ENCODE peak calls at places on chromosomes 2 and 18, in seven cellular contexts. O is stimulated activated CD4-positive, alpha-beta T cell treated with anti-CD3 and anti-CD28 coated beads, Interleukin-1b, Interleukin-23, amount 100 ng/mL, for 48 hours; V is ELR; U is OCI-M1; S is fibroblast of gingiva; L is ureter; I is fibroblast of the conjunctiva. B is an unnamed sample.

GRCh38 chr2:154700142-154700541 is 1.6 kb downstream of the KCNJ3 start:
- DNase-seq in S (no peak), L (no peak), U (no peak), V (no peak), I (no peak), O (no peak), B (no peak)

GRCh38 chr2:165950438-165950837 is 3.1 kb downstream of the TTC21B start:
- DNase-seq in L (no peak), O (no peak), V (no peak), I (no peak), S (no peak), U (no peak), B (no peak)

GRCh38 chr2:153622285-153622684 is 143.7 kb upstream of the RPRM start:
- DNase-seq in U (peak), O (no peak), L (no peak), V (peak), S (no peak), I (no peak), B (no peak)

GRCh38 chr2:141311430-141311829 is 819.4 kb downstream of the LRP1B start:
- DNase-seq in L (no peak), V (peak), S (no peak), I (no peak), U (no peak), O (no peak), B (no peak)

GRCh38 chr18:39453882-39454281 is 1888.3 kb upstream of the CELF4 start:
- DNase-seq in S (peak), U (peak), V (peak), L (no peak), O (no peak), I (peak), B (peak)

GRCh38 chr2:201939366-201939985 is 94.2 kb upstream of the FZD7 start:
- DNase-seq in O (no peak), L (no peak), S (no peak), I (no peak), V (no peak), U (no peak), B (no peak)

GRCh38 chr2:35538796-35539195 is 816.8 kb upstream of the CRIM1 start:
- DNase-seq in O (no peak), V (peak), L (no peak), S (no peak), I (no peak), U (no peak), B (no peak)

GRCh38 chr2:84285056-84285747 is 173.9 kb downstream of the SUCLG1 start:
- DNase-seq in O (no peak), V (peak), L (no peak), U (no peak), I (no peak), S (no peak), B (no peak)

GRCh38 chr2:130150181-130151144 is 5.6 kb upstream of the CCDC74B start:
- DNase-seq in L (no peak), S (no peak), V (no peak), U (no peak), O (no peak), I (no peak), B (no peak)

GRCh38 chr2:28709101-28709500 is 42.5 kb upstream of the PPP1CB start:
- DNase-seq in O (no peak), I (no peak), L (no peak), U (no peak), S (peak), V (no peak), B (no peak)

GRCh38 chr2:2331905-2332280 is 818 bp upstream of the MYT1L start:
- DNase-seq in S (no peak), O (no peak), L (no peak), U (no peak), I (no peak), V (no peak), B (no peak)

GRCh38 chr2:24181849-24182248 is 7.0 kb downstream of the FAM228A start:
- DNase-seq in V (no peak), I (no peak), U (no peak), S (no peak), L (no peak), O (no peak), B (no peak)

GRCh38 chr18:38611036-38611964 is 1045.7 kb upstream of the CELF4 start:
- DNase-seq in O (peak), I (no peak), U (no peak), S (no peak), V (no peak), L (no peak), B (peak)

GRCh38 chr18:8703781-8704301 is 1.5 kb upstream of the MTCL1 start:
- DNase-seq in I (no peak), V (no peak), L (no peak), S (no peak), U (no peak), O (no peak), B (no peak)

GRCh38 chr2:156309106-156309505 is 23.4 kb downstream of the NR4A2 start:
- DNase-seq in S (no peak), O (no peak), I (no peak), L (no peak), U (no peak), V (no peak), B (no peak)

GRCh38 chr2:232245111-232245510 is 133.4 kb upstream of the ALPP start:
- DNase-seq in L (no peak), U (no peak), O (no peak), S (no peak), I (no peak), V (no peak), B (no peak)

GRCh38 chr2:46615555-46616487 is 136.5 kb downstream of the TMEM247 start:
- DNase-seq in I (no peak), O (no peak), U (peak), V (peak), S (no peak), L (no peak), B (peak)

GRCh38 chr2:135863231-135863630 is 13.0 kb downstream of the MCM6 start:
- DNase-seq in V (no peak), O (no peak), S (peak), L (no peak), I (no peak), U (no peak), B (no peak)

GRCh38 chr2:159454185-159454584 is 162.2 kb downstream of the BAZ2B start:
- DNase-seq in U (no peak), I (no peak), L (no peak), S (no peak), V (peak), O (no peak), B (no peak)

GRCh38 chr18:5295231-5295920 is at the start of gene ZBTB14:
- DNase-seq in I (peak), L (peak), S (peak), U (peak), V (peak), O (peak), B (peak)

GRCh38 chr2:48755473-48755872 is at the start of gene LHCGR:
- DNase-seq in I (no peak), V (no peak), L (no peak), O (no peak), U (no peak), S (no peak), B (peak)

GRCh38 chr2:7724336-7724735 is 807.1 kb downstream of the RNF144A start:
- DNase-seq in V (no peak), O (no peak), U (no peak), S (no peak), I (no peak), L (no peak), B (no peak)

GRCh38 chr2:31071741-31072140 is 66.5 kb downstream of the GALNT14 start:
- DNase-seq in I (no peak), O (no peak), S (no peak), U (no peak), V (no peak), L (no peak), B (no peak)

GRCh38 chr2:111704246-111704645 is 179.7 kb downstream of the ANAPC1 start:
- DNase-seq in S (no peak), O (peak), I (no peak), V (peak), L (peak), U (no peak), B (no peak)

GRCh38 chr2:215511454-215512346 is 75.8 kb upstream of the FN1 start:
- DNase-seq in L (no peak), S (no peak), U (no peak), O (no peak), V (no peak), I (no peak), B (no peak)